ENCODE peak calls at places on chromosome 18, in nine cellular contexts. Y, T, G, U, R, B, I, X and A are unnamed samples.
A peak's percentile ranks its signal among the peaks of the same experiment; 100 is the strongest.

GRCh38 chr18:7779226-7779625 is 212.1 kb downstream of the PTPRM start:
- ATAC-seq in Y (no peak), T (no peak), G (no peak), U (no peak), R (no peak), B (no peak), I (no peak), X (no peak), A (no peak)

GRCh38 chr18:79440728-79441127 is 45.0 kb downstream of the NFATC1 start:
- ATAC-seq in Y (no peak), T (peak; percentile 74), G (no peak), U (no peak), R (no peak), B (no peak), I (no peak), X (no peak), A (no peak)

GRCh38 chr18:6406075-6406909 is 8.4 kb downstream of the L3MBTL4 start:
- ATAC-seq in Y (no peak), T (peak; percentile 78), G (no peak), U (peak; percentile 24), R (no peak), B (peak; percentile 74), I (no peak), X (peak; percentile 55), A (no peak)

GRCh38 chr18:56645415-56646016 is 5.6 kb upstream of the WDR7 start:
- ATAC-seq in Y (no peak), T (no peak), G (no peak), U (no peak), R (peak; percentile 44), B (peak; percentile 31), I (no peak), X (no peak), A (no peak)

GRCh38 chr18:70672581-70672980 is 383.7 kb downstream of the SOCS6 start:
- ATAC-seq in Y (peak; percentile 68), T (no peak), G (peak; percentile 83), U (no peak), R (peak; percentile 89), B (no peak), I (peak; percentile 85), X (no peak), A (no peak)

GRCh38 chr18:70376914-70377258 is 88.0 kb downstream of the SOCS6 start:
- ATAC-seq in Y (no peak), T (no peak), G (no peak), U (no peak), R (no peak), B (peak; percentile 89), I (no peak), X (peak; percentile 95), A (no peak)

GRCh38 chr18:69725009-69725408 is 222.7 kb downstream of the CD226 start:
- ATAC-seq in Y (no peak), T (no peak), G (no peak), U (no peak), R (no peak), B (no peak), I (no peak), X (no peak), A (no peak)

GRCh38 chr18:48580782-48581181 is 42.0 kb downstream of the CTIF start:
- ATAC-seq in Y (no peak), T (no peak), G (no peak), U (no peak), R (no peak), B (no peak), I (no peak), X (no peak), A (no peak)

GRCh38 chr18:48815581-48816324 is 135.0 kb downstream of the SMAD7 start:
- ATAC-seq in Y (peak; percentile 8), T (no peak), G (no peak), U (no peak), R (no peak), B (no peak), I (peak; percentile 4), X (no peak), A (no peak)

GRCh38 chr18:57273194-57273593 is 79.2 kb upstream of the ST8SIA3 start:
- ATAC-seq in Y (no peak), T (peak; percentile 67), G (no peak), U (no peak), R (no peak), B (no peak), I (no peak), X (peak; percentile 20), A (no peak)

GRCh38 chr18:2970762-2971659 is 41.9 kb downstream of the LPIN2 start:
- ATAC-seq in Y (peak; percentile 42), T (peak; percentile 75), G (peak; percentile 47), U (peak; percentile 63), R (peak; percentile 59), B (peak; percentile 58), I (peak; percentile 65), X (no peak), A (peak; percentile 78)

GRCh38 chr18:45671366-45671765 is 52.6 kb upstream of the SLC14A1 start:
- ATAC-seq in Y (no peak), T (peak; percentile 41), G (no peak), U (no peak), R (no peak), B (no peak), I (no peak), X (no peak), A (no peak)

GRCh38 chr18:37314534-37314933 is 251.1 kb downstream of the CELF4 start:
- ATAC-seq in Y (no peak), T (no peak), G (no peak), U (no peak), R (no peak), B (no peak), I (no peak), X (no peak), A (no peak)

GRCh38 chr18:24669502-24669901 is 209.1 kb downstream of the HRH4 start:
- ATAC-seq in Y (no peak), T (no peak), G (no peak), U (no peak), R (no peak), B (no peak), I (no peak), X (no peak), A (no peak)

GRCh38 chr18:63505566-63506335 is 29.0 kb downstream of the SERPINB5 start:
- ATAC-seq in Y (peak; percentile 66), T (peak; percentile 46), G (no peak), U (no peak), R (no peak), B (no peak), I (no peak), X (no peak), A (no peak)

GRCh38 chr18:41311571-41312240 is 643.3 kb upstream of the PIK3C3 start:
- ATAC-seq in Y (no peak), T (no peak), G (no peak), U (no peak), R (no peak), B (no peak), I (no peak), X (no peak), A (no peak)

GRCh38 chr18:45399643-45400042 is 215.6 kb upstream of the SLC14A2 start:
- ATAC-seq in Y (no peak), T (no peak), G (no peak), U (peak; percentile 91), R (no peak), B (no peak), I (no peak), X (no peak), A (no peak)

GRCh38 chr18:62500174-62500573 is 22.7 kb upstream of the ZCCHC2 start:
- ATAC-seq in Y (no peak), T (no peak), G (no peak), U (no peak), R (no peak), B (no peak), I (no peak), X (no peak), A (no peak)